ENCODE peak calls at places on chromosomes 1 and 21, in six cellular contexts. One of them, this sample, is unnamed.

GRCh38 chr21:45334591-45335081 is 46.9 kb upstream of the POFUT2 start:
- DNase-seq in vagina: no peak
- DNase-seq in HFF-Myc: no peak
- DNase-seq in K562: no peak
- DNase-seq in Peyer's patch: no peak
- DNase-seq in epithelial cell of esophagus: no peak
- DNase-seq in this sample: no peak

GRCh38 chr1:242132446-242132845 is 133.5 kb upstream of the MAP1LC3C start:
- DNase-seq in vagina: no peak
- DNase-seq in HFF-Myc: no peak
- DNase-seq in K562: no peak
- DNase-seq in Peyer's patch: no peak
- DNase-seq in epithelial cell of esophagus: no peak
- DNase-seq in this sample: no peak

GRCh38 chr21:14321042-14321441 is 61.9 kb downstream of the HSPA13 start:
- DNase-seq in vagina: no peak
- DNase-seq in HFF-Myc: no peak
- DNase-seq in K562: no peak
- DNase-seq in Peyer's patch: no peak
- DNase-seq in epithelial cell of esophagus: peak; percentile 36
- DNase-seq in this sample: no peak

GRCh38 chr1:40312238-40313205 is 4.6 kb downstream of the COL9A2 start:
- DNase-seq in vagina: no peak
- DNase-seq in HFF-Myc: no peak
- DNase-seq in K562: no peak
- DNase-seq in Peyer's patch: peak; percentile 82
- DNase-seq in epithelial cell of esophagus: peak; percentile 45
- DNase-seq in this sample: no peak

GRCh38 chr1:232162001-232162400 is 467.9 kb downstream of the SIPA1L2 start:
- DNase-seq in vagina: no peak
- DNase-seq in HFF-Myc: no peak
- DNase-seq in K562: no peak
- DNase-seq in Peyer's patch: no peak
- DNase-seq in epithelial cell of esophagus: no peak
- DNase-seq in this sample: no peak

GRCh38 chr1:156368889-156369684 is at the start of gene RHBG:
- DNase-seq in vagina: no peak
- DNase-seq in HFF-Myc: no peak
- DNase-seq in K562: no peak
- DNase-seq in Peyer's patch: no peak
- DNase-seq in epithelial cell of esophagus: peak; percentile 54
- DNase-seq in this sample: no peak

GRCh38 chr1:10713614-10714013 is 82.8 kb downstream of the CASZ1 start:
- DNase-seq in vagina: no peak
- DNase-seq in HFF-Myc: no peak
- DNase-seq in K562: no peak
- DNase-seq in Peyer's patch: no peak
- DNase-seq in epithelial cell of esophagus: no peak
- DNase-seq in this sample: no peak

GRCh38 chr1:202193614-202194327 is at the start of gene LGR6:
- DNase-seq in vagina: no peak
- DNase-seq in HFF-Myc: no peak
- DNase-seq in K562: no peak
- DNase-seq in Peyer's patch: no peak
- DNase-seq in epithelial cell of esophagus: no peak
- DNase-seq in this sample: no peak

GRCh38 chr1:30402031-30402430 is 321.4 kb downstream of the MATN1 start:
- DNase-seq in vagina: no peak
- DNase-seq in HFF-Myc: no peak
- DNase-seq in K562: no peak
- DNase-seq in Peyer's patch: no peak
- DNase-seq in epithelial cell of esophagus: no peak
- DNase-seq in this sample: no peak

GRCh38 chr1:30397576-30397975 is 325.8 kb downstream of the MATN1 start:
- DNase-seq in vagina: no peak
- DNase-seq in HFF-Myc: no peak
- DNase-seq in K562: no peak
- DNase-seq in Peyer's patch: no peak
- DNase-seq in epithelial cell of esophagus: no peak
- DNase-seq in this sample: no peak

GRCh38 chr1:30400436-30400975 is 322.9 kb downstream of the MATN1 start:
- DNase-seq in vagina: no peak
- DNase-seq in HFF-Myc: no peak
- DNase-seq in K562: peak; percentile 34
- DNase-seq in Peyer's patch: no peak
- DNase-seq in epithelial cell of esophagus: no peak
- DNase-seq in this sample: no peak

GRCh38 chr1:30395631-30396030 is 327.8 kb downstream of the MATN1 start:
- DNase-seq in vagina: no peak
- DNase-seq in HFF-Myc: no peak
- DNase-seq in K562: no peak
- DNase-seq in Peyer's patch: no peak
- DNase-seq in epithelial cell of esophagus: no peak
- DNase-seq in this sample: no peak

GRCh38 chr1:30399026-30399425 is 324.4 kb downstream of the MATN1 start:
- DNase-seq in vagina: no peak
- DNase-seq in HFF-Myc: no peak
- DNase-seq in K562: no peak
- DNase-seq in Peyer's patch: no peak
- DNase-seq in epithelial cell of esophagus: no peak
- DNase-seq in this sample: no peak
- H3K4me3 ChIP-seq in vagina: no peak overlapping the region
- H3K4me3 ChIP-seq in HFF-Myc: no peak overlapping the region
- H3K4me3 ChIP-seq in K562: no peak overlapping the region
- H3K4me3 ChIP-seq in Peyer's patch: no peak overlapping the region
- H3K4me3 ChIP-seq in epithelial cell of esophagus: no peak overlapping the region
- H3K4me3 ChIP-seq in this sample: no peak overlapping the region

GRCh38 chr1:31703431-31704260 is at the start of gene COL16A1:
- DNase-seq in vagina: no peak
- DNase-seq in HFF-Myc: no peak
- DNase-seq in K562: peak; percentile 36
- DNase-seq in Peyer's patch: peak; percentile 23
- DNase-seq in epithelial cell of esophagus: peak; percentile 69
- DNase-seq in this sample: no peak
- H3K4me3 ChIP-seq in vagina: peak within 1 kb of the TSS; percentile 51
- H3K4me3 ChIP-seq in HFF-Myc: peak within 1 kb of the TSS; percentile 86
- H3K4me3 ChIP-seq in K562: no peak within 1 kb of the TSS
- H3K4me3 ChIP-seq in Peyer's patch: peak within 1 kb of the TSS; percentile 42
- H3K4me3 ChIP-seq in epithelial cell of esophagus: peak within 1 kb of the TSS; percentile 71
- H3K4me3 ChIP-seq in this sample: peak within 1 kb of the TSS; percentile 85

GRCh38 chr1:172662464-172663109 is 3.7 kb downstream of the FASLG start:
- DNase-seq in vagina: no peak
- DNase-seq in HFF-Myc: peak; percentile 78
- DNase-seq in K562: peak; percentile 65
- DNase-seq in Peyer's patch: peak; percentile 72
- DNase-seq in epithelial cell of esophagus: peak; percentile 77
- DNase-seq in this sample: peak; percentile 53
- H3K4me3 ChIP-seq in vagina: no peak overlapping the region
- H3K4me3 ChIP-seq in HFF-Myc: no peak overlapping the region
- H3K4me3 ChIP-seq in K562: peak overlapping the region; percentile 12
- H3K4me3 ChIP-seq in Peyer's patch: peak overlapping the region; percentile 21
- H3K4me3 ChIP-seq in epithelial cell of esophagus: no peak overlapping the region
- H3K4me3 ChIP-seq in this sample: no peak overlapping the region

DNA sequence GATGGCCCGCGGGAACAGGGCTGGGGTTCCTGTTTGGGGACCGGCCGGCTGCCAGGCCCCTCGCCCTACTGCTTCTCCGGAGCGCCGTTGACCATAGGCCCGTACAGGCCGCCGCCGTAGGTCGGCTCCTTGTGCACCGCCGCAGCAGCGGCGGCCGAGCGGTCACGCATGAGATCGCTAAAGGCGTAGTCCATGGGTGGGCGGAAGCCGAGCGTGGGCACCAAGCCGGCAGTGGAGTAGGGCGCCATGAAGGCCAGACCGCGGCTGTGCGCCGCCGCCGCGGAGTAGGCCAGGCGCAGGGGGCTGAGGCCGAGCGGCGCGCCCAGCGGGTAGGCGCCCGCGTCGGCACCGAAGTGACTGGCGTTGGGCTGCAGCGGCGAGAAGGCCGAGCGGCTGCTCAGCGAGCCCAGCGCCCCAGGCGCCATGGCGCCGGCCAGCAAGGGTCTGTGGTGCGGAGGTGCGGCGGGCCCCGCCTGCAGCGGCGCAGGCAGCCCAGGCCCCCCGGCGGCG is 4.6 kb downstream of the DMRTA2 start:
- DNase-seq in vagina: no peak
- DNase-seq in HFF-Myc: no peak
- DNase-seq in K562: no peak
- DNase-seq in Peyer's patch: no peak
- DNase-seq in epithelial cell of esophagus: no peak
- DNase-seq in this sample: no peak
- H3K4me3 ChIP-seq in vagina: peak overlapping the region; percentile 1
- H3K4me3 ChIP-seq in HFF-Myc: no peak overlapping the region
- H3K4me3 ChIP-seq in K562: no peak overlapping the region
- H3K4me3 ChIP-seq in Peyer's patch: peak overlapping the region; percentile 41
- H3K4me3 ChIP-seq in epithelial cell of esophagus: no peak overlapping the region
- H3K4me3 ChIP-seq in this sample: no peak overlapping the region

GRCh38 chr1:205028954-205029353 is 14.1 kb upstream of the CNTN2 start:
- DNase-seq in vagina: no peak
- DNase-seq in HFF-Myc: no peak
- DNase-seq in K562: no peak
- DNase-seq in Peyer's patch: no peak
- DNase-seq in epithelial cell of esophagus: no peak
- DNase-seq in this sample: no peak
- H3K4me3 ChIP-seq in vagina: no peak overlapping the region
- H3K4me3 ChIP-seq in HFF-Myc: no peak overlapping the region
- H3K4me3 ChIP-seq in K562: no peak overlapping the region
- H3K4me3 ChIP-seq in Peyer's patch: no peak overlapping the region
- H3K4me3 ChIP-seq in epithelial cell of esophagus: no peak overlapping the region
- H3K4me3 ChIP-seq in this sample: no peak overlapping the region

GRCh38 chr1:29120955-29121485 is 2.7 kb downstream of the TMEM200B start:
- DNase-seq in vagina: no peak
- DNase-seq in HFF-Myc: no peak
- DNase-seq in K562: no peak
- DNase-seq in Peyer's patch: peak; percentile 47
- DNase-seq in epithelial cell of esophagus: peak; percentile 45
- DNase-seq in this sample: no peak
- H3K4me3 ChIP-seq in vagina: peak overlapping the region; percentile 67
- H3K4me3 ChIP-seq in HFF-Myc: no peak overlapping the region
- H3K4me3 ChIP-seq in K562: no peak overlapping the region
- H3K4me3 ChIP-seq in Peyer's patch: peak overlapping the region; percentile 65
- H3K4me3 ChIP-seq in epithelial cell of esophagus: no peak overlapping the region
- H3K4me3 ChIP-seq in this sample: no peak overlapping the region

GRCh38 chr21:38818336-38818723 is 12.6 kb downstream of the ETS2 start:
- DNase-seq in vagina: no peak
- DNase-seq in HFF-Myc: no peak
- DNase-seq in K562: no peak
- DNase-seq in Peyer's patch: no peak
- DNase-seq in epithelial cell of esophagus: no peak
- DNase-seq in this sample: no peak

GRCh38 chr21:38815060-38815405 is 9.3 kb downstream of the ETS2 start:
- DNase-seq in vagina: no peak
- DNase-seq in HFF-Myc: no peak
- DNase-seq in K562: no peak
- DNase-seq in Peyer's patch: no peak
- DNase-seq in epithelial cell of esophagus: peak; percentile 85
- DNase-seq in this sample: no peak

GRCh38 chr21:38814126-38815059 is 8.7 kb downstream of the ETS2 start:
- DNase-seq in vagina: no peak
- DNase-seq in HFF-Myc: no peak
- DNase-seq in K562: no peak
- DNase-seq in Peyer's patch: no peak
- DNase-seq in epithelial cell of esophagus: no peak
- DNase-seq in this sample: no peak

GRCh38 chr21:38817371-38818335 is 11.9 kb downstream of the ETS2 start:
- DNase-seq in vagina: no peak
- DNase-seq in HFF-Myc: no peak
- DNase-seq in K562: no peak
- DNase-seq in Peyer's patch: no peak
- DNase-seq in epithelial cell of esophagus: peak; percentile 73
- DNase-seq in this sample: no peak

DNA sequence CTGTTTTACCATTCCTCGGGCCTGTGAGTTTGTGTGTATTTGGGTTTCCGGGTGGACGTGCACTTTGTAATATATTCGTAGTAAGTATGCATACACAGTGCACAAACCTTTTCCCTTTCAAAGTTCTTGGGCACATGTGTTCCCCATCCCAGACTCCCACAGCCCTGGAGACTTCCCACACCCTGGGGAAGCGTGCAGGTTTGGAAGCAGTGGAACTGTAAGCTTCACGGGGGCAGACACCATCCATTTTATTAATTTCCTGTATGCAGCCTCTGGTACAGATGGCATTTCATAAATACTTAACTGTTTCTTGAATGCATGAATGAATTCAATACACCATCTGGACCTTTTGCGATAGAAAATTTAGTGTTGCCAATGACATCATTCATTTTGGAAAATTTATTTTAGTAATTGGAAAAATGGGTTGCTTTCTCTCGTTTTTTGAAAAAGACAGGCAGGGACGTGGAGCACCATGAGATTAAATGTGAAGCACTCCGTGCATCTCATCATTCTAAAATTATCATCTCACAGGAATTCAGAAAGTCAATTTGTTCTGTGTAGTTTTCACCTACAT is 10.8 kb downstream of the ETS2 start:
- DNase-seq in vagina: no peak
- DNase-seq in HFF-Myc: no peak
- DNase-seq in K562: no peak
- DNase-seq in Peyer's patch: no peak
- DNase-seq in epithelial cell of esophagus: no peak
- DNase-seq in this sample: no peak
- H3K4me3 ChIP-seq in vagina: no peak overlapping the region
- H3K4me3 ChIP-seq in HFF-Myc: no peak overlapping the region
- H3K4me3 ChIP-seq in K562: no peak overlapping the region
- H3K4me3 ChIP-seq in Peyer's patch: no peak overlapping the region
- H3K4me3 ChIP-seq in epithelial cell of esophagus: no peak overlapping the region
- H3K4me3 ChIP-seq in this sample: no peak overlapping the region

This sample was measured in AG09309.